ENCODE peak calls at places on chromosomes 12 and 14, in eight cellular contexts. N is activated CD4-positive, alpha-beta T cell treated with anti-CD3 and anti-CD28 coated beads, Interleukin-2, amount 10 ng/mL, durations not matched to agents 7 days and 5 days; Q is NCI-H2081; M is HepG2; E is C1 segment of cervical spinal cord; A is AG09309; Z is iPS-NIHi11; D is NCI-H1417. R is an unnamed sample.

GRCh38 chr12:123997033-123997822 is 24.2 kb downstream of the ZNF664 start:
- DNase-seq in D (no peak), M (no peak), A (no peak), N (no peak), E (no peak), Q (no peak), Z (no peak), R (no peak)

GRCh38 chr12:51001799-51002198 is 24.4 kb downstream of the SLC11A2 start:
- DNase-seq in Q (no peak), M (no peak), E (no peak), D (no peak), N (no peak), Z (no peak), A (no peak), R (no peak)

GRCh38 chr14:74793506-74794155 is 30.5 kb downstream of the YLPM1 start:
- DNase-seq in Z (peak), A (no peak), N (peak), M (no peak), E (no peak), D (no peak), Q (no peak), R (no peak)

GRCh38 chr12:21881950-21882349 is 59.3 kb downstream of the ABCC9 start:
- DNase-seq in Q (no peak), A (no peak), Z (no peak), E (peak), N (no peak), D (peak), M (no peak), R (no peak)

GRCh38 chr12:123714302-123714627 is 2.1 kb downstream of the ATP6V0A2 start:
- DNase-seq in D (no peak), Z (no peak), E (no peak), Q (no peak), M (no peak), A (no peak), N (no peak), R (no peak)

GRCh38 chr12:32229971-32230606 is 123.4 kb downstream of the BICD1 start:
- DNase-seq in Q (no peak), A (no peak), N (no peak), M (no peak), Z (no peak), D (no peak), E (no peak), R (no peak)

GRCh38 chr12:98399532-98399931 is 115.9 kb upstream of the TMPO start:
- DNase-seq in Q (no peak), N (peak), D (peak), A (peak), M (peak), Z (peak), E (no peak), R (peak)

GRCh38 chr14:31487891-31488290 is at the start of gene GPR33:
- DNase-seq in N (no peak), M (no peak), Z (no peak), A (no peak), E (no peak), Q (no peak), D (no peak), R (no peak)

GRCh38 chr12:131251336-131252101 is 297.8 kb downstream of the ADGRD1 start:
- DNase-seq in Q (no peak), M (no peak), D (no peak), N (no peak), A (no peak), Z (no peak), E (no peak), R (no peak)

GRCh38 chr14:104545151-104545931 is 34.2 kb upstream of the C14orf180 start:
- DNase-seq in D (no peak), A (no peak), Z (no peak), E (peak), Q (peak), M (no peak), N (no peak), R (no peak)

GRCh38 chr14:68910540-68910939 is 68.6 kb downstream of the ACTN1 start:
- DNase-seq in A (no peak), E (no peak), Q (no peak), M (no peak), N (no peak), D (no peak), Z (no peak), R (no peak)

GRCh38 chr12:47768323-47768811 is 4.7 kb upstream of the SLC48A1 start:
- DNase-seq in N (no peak), Z (no peak), E (no peak), M (peak), D (no peak), A (no peak), Q (no peak), R (no peak)

GRCh38 chr12:123720141-123720814 is 8.1 kb downstream of the ATP6V0A2 start:
- DNase-seq in A (no peak), E (no peak), N (no peak), Q (no peak), Z (no peak), M (no peak), D (no peak), R (no peak)

GRCh38 chr12:113407931-113408585 is 4.4 kb upstream of the SDS start:
- DNase-seq in D (no peak), A (peak), Z (no peak), Q (no peak), M (no peak), E (no peak), N (no peak), R (peak)

GRCh38 chr12:104064842-104065441 is 611 bp downstream of the HCFC2 start:
- DNase-seq in E (peak), M (no peak), D (no peak), Q (no peak), N (no peak), A (no peak), Z (no peak), R (no peak)